ENCODE peak calls at places on chromosome 3, in four cellular contexts. G is GM12878, I is HepG2, U is H1. Y is an unnamed sample. For H3K4me1, the result is how much of the 10 kb centered on the place peaks cover.

GRCh38 chr3:112128843-112129727 is 4.0 kb downstream of the GCSAM start:
- DNase-seq in G (no peak), I (no peak), U (no peak), Y (no peak)

GRCh38 chr3:7203969-7204847 is 343.3 kb downstream of the GRM7 start:
- DNase-seq in G (no peak), I (no peak), U (no peak), Y (no peak)

GRCh38 chr3:148433665-148434064 is 264.0 kb upstream of the AGTR1 start:
- DNase-seq in G (no peak), I (no peak), U (no peak), Y (no peak)

GRCh38 chr3:24641628-24642027 is 147.0 kb upstream of the THRB start:
- DNase-seq in G (no peak), I (no peak), U (no peak), Y (no peak)

GRCh38 chr3:196537319-196537984 is 22.3 kb upstream of the SMCO1 start:
- DNase-seq in G (no peak), I (no peak), U (no peak), Y (no peak)

GRCh38 chr3:160409812-160410610 is 10.6 kb downstream of the SMC4 start:
- DNase-seq in G (no peak), I (no peak), U (no peak), Y (no peak)

GRCh38 chr3:181921220-181921619 is 209.5 kb downstream of the SOX2 start:
- DNase-seq in G (peak), I (no peak), U (no peak), Y (no peak)

GRCh38 chr3:171745577-171746319 is 64.5 kb downstream of the PLD1 start:
- DNase-seq in G (no peak), I (no peak), U (no peak), Y (no peak)

GRCh38 chr3:140164922-140165590 is 230.1 kb downstream of the CLSTN2 start:
- DNase-seq in G (no peak), I (no peak), U (no peak), Y (no peak)

GRCh38 chr3:120852412-120852811 is 55.6 kb upstream of the STXBP5L start:
- DNase-seq in G (no peak), I (no peak), U (no peak), Y (no peak)

GRCh38 chr3:12961007-12961725 is 112.1 kb downstream of the IQSEC1 start:
- DNase-seq in G (no peak), I (no peak), U (no peak), Y (no peak)

GRCh38 chr3:187456268-187456667 is 88.1 kb downstream of the RTP4 start:
- DNase-seq in G (no peak), I (no peak), U (no peak), Y (no peak)

GRCh38 chr3:188170461-188171459 is 16.8 kb downstream of the LPP start:
- DNase-seq in G (no peak), I (peak), U (no peak), Y (no peak)

GRCh38 chr3:6287063-6287462 is 573.9 kb upstream of the GRM7 start:
- DNase-seq in G (no peak), I (no peak), U (no peak), Y (no peak)

GRCh38 chr3:10762611-10763247 is 53.3 kb upstream of the SLC6A11 start:
- DNase-seq in G (no peak), I (no peak), U (no peak), Y (no peak)

GRCh38 chr3:173887888-173888287 is 490.3 kb downstream of the NLGN1 start:
- DNase-seq in G (no peak), I (no peak), U (no peak), Y (no peak)

GRCh38 chr3:29420106-29420505 is 139.2 kb downstream of the RBMS3 start:
- DNase-seq in G (no peak), I (no peak), U (no peak), Y (no peak)

GRCh38 chr3:100492059-100492809 is at the start of gene TMEM45A:
- DNase-seq in G (peak), I (peak), U (peak), Y (peak)

GRCh38 chr3:183158552-183159006 is 4.0 kb downstream of the LAMP3 start:
- DNase-seq in G (peak), I (no peak), U (no peak), Y (no peak)

GRCh38 chr3:12895391-12896205 is 54.2 kb upstream of the RPL32 start:
- DNase-seq in G (no peak), I (no peak), U (no peak), Y (no peak)

GRCh38 chr3:150737874-150738679 is 24.9 kb downstream of the SIAH2 start:
- DNase-seq in G (peak), I (peak), U (no peak), Y (no peak)

GRCh38 chr3:72768976-72769375 is 79.3 kb downstream of the SHQ1 start:
- DNase-seq in G (no peak), I (no peak), U (no peak), Y (no peak)

GRCh38 chr3:132332082-132332964 is 15.1 kb downstream of the ACP3 start:
- DNase-seq in G (no peak), I (no peak), U (no peak), Y (no peak)

GRCh38 chr3:29152379-29152778 is 128.5 kb upstream of the RBMS3 start:
- DNase-seq in G (no peak), I (no peak), U (no peak), Y (no peak)

GRCh38 chr3:28191363-28191762 is 50.1 kb upstream of the CMC1 start:
- DNase-seq in G (no peak), I (no peak), U (no peak), Y (no peak)

GRCh38 chr3:135851201-135852061 is 114.1 kb upstream of the PPP2R3A start:
- DNase-seq in G (no peak), I (no peak), U (no peak), Y (no peak)

DNA sequence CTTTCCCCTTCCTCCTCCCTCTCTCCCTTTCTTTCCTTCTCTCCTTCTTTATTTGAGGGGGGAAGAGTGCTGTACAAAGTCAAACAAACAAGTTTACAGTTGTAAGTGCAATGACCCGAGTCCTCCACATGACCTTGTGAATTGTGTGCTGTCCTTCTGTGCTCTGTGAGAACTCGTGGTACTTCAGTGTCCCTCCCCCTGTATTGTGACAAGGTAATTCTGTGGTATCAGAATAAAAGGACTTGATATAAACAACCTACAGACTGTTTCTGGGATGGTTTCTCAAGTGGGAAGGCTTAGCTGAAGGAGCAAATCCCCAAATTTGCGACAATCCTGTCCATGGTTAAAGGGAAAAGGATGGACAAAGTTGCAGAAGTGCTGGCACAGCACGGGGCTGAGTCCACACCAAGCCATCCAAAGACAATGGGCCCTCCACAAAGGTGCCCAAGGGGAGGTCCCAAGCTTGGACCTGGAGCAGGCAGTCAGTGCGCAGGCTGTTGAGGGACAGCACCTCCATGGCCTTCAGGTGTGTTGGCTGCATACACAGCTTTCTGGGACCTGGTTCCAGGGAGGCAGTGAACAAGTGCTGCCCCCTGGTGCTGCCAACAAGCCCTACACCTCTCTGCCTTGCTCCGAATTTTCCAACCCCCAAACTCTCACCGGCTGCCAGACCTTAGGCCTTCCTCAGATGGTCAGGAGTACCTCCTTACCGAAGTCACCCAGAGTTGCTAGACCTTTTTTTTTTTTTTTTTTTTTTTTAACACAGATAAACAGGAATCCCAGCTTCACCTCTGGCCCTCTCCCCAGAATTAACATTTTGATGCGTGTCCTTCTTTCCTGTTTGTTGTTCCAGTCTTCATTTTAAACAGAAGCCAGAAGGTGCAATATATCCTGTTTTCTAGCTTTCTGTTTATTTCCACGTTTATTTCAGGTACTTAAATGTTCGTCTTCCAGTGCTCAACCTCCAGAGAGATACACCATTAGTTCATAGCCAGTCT is 2.6 kb upstream of the APEH start:
- DNase-seq in G (peak), I (peak), U (peak), Y (peak)
- TF ChIP-seq ZNF274 in G (no peak), I (peak), U (no peak), Y (no peak)

GRCh38 chr3:42654331-42655201 is 1.1 kb downstream of the ZBTB47 start:
- DNase-seq in G (no peak), I (peak), U (peak), Y (peak)
- TF ChIP-seq SUZ12 in G (no peak), I (no peak), U (no peak), Y (no peak)

DNA sequence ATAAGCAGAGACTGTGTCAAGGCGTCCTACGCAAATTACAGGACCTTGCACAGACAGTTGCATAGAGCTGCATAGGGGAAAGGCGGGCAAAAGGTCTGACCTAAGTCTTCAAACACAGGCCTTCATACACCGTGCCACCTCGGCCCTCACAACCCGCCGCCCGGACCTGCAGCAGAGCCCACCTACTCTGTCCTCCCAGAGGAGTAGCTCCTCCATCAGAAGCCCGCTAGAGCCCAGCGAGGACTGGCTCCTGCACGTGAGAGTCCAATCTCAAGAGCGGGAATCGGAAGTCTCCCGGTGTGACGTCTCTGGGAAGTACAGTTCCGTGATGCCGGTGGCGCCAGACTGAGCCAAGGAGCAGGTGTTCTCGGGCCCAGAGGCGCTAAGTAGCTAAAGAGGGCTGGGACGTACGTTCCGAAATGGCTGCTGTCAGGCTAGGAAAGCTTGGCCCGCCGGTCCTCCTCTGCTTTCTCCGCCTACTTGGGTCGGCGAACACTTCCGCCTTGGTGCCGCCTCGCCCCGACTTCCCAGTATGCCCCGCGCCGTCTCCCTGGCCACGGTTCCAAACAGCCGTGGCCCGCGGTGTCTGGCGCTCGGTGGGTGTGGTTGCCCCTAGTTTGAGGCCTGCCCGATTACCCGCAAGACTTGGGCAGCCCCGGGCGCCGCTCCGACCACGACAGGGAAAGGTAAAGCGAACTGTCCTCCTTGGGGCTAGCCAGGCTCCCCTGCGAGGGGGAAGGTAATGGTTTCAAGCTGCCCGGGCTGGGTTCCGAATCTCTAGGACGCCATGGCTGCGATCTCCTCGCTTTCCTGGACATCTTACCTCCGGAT is at the start of the genes ASTE1 and NEK11:
- DNase-seq in G (peak), I (peak), U (peak), Y (peak)
- H3K4me1 ChIP-seq in G (under half), I (under half), U (under half), Y (under half)

GRCh38 chr3:45546636-45547201 is 47.8 kb upstream of the LIMD1 start:
- DNase-seq in G (no peak), I (peak), U (peak), Y (peak)
- TF ChIP-seq ZNF274 in G (no peak), I (no peak), U (no peak), Y (no peak)

DNA sequence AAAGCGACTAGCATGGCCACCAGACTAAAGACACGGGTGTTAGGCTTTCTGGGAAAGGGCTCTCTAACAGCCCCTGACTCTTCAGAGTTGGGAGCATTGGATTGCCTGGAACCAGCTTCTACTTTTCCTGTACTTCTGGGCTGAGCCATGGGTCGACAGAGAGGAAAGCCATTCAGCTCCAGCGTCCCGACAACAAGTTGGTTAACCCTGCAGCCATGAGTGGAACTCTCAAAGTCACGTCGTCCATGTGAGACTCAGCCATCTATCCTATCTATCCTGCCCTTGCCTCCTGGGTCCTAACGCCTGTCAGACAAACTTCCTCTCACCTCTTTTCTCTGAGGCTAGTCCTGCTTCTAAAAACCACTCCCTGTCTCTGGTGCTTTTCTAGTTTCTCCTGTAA is 32.6 kb upstream of the TBC1D5 start:
- DNase-seq in G (no peak), I (no peak), U (no peak), Y (no peak)
- TF ChIP-seq SUZ12 in G (no peak), I (no peak), U (no peak), Y (no peak)

GRCh38 chr3:152313914-152314313 is 45.2 kb downstream of the MBNL1 start:
- DNase-seq in G (no peak), I (no peak), U (no peak), Y (no peak)
- H3K4me1 ChIP-seq in G (under half), I (under half), U (under half), Y (under half)

GRCh38 chr3:14760185-14760584 is 58.6 kb upstream of the FGD5 start:
- DNase-seq in G (no peak), I (no peak), U (no peak), Y (no peak)

GRCh38 chr3:14758893-14759292 is 59.9 kb upstream of the FGD5 start:
- DNase-seq in G (no peak), I (no peak), U (no peak), Y (no peak)

GRCh38 chr3:14761121-14761672 is 57.6 kb upstream of the FGD5 start:
- DNase-seq in G (no peak), I (no peak), U (no peak), Y (no peak)

GRCh38 chr3:14758297-14758696 is 60.5 kb upstream of the FGD5 start:
- DNase-seq in G (no peak), I (no peak), U (no peak), Y (no peak)

DNA sequence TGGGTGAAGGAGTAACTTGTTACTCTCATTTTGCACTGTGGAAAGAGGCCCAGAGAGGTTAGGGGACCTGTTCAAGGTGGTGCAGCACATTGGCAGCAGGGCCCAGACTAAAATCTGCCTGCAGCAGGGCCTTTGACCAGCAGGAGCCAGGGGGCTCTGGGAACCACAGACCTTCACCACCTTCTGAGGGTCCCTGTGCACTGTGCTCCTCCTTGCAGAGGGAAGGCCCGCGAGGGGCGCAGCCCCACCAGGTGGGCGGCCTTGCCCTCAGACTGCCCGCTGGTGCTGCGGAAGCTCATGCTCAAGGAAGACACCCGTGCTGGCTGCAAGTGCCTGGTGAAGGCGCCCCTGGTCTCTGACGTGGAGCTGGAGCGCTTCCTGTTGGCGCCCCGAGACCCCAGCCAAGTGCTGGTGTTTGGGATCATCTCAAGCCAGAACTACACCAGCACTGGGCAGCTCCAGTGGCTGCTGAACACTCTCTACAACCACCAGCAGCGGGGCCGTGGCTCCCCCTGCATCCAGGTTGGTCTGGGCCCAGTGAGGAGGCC is 61.5 kb upstream of the FGD5 start:
- DNase-seq in G (no peak), I (no peak), U (no peak), Y (no peak)
- TF ChIP-seq ZNF274 in G (no peak), I (no peak), U (no peak), Y (no peak)

GRCh38 chr3:20573175-20573574 is 387.2 kb upstream of the SGO1 start:
- DNase-seq in G (no peak), I (no peak), U (no peak), Y (no peak)

GRCh38 chr3:20576228-20576627 is 390.2 kb upstream of the SGO1 start:
- DNase-seq in G (no peak), I (no peak), U (no peak), Y (no peak)

GRCh38 chr3:20572473-20572872 is 386.5 kb upstream of the SGO1 start:
- DNase-seq in G (no peak), I (no peak), U (no peak), Y (no peak)

GRCh38 chr3:20575153-20575552 is 389.1 kb upstream of the SGO1 start:
- DNase-seq in G (no peak), I (no peak), U (no peak), Y (no peak)

DNA sequence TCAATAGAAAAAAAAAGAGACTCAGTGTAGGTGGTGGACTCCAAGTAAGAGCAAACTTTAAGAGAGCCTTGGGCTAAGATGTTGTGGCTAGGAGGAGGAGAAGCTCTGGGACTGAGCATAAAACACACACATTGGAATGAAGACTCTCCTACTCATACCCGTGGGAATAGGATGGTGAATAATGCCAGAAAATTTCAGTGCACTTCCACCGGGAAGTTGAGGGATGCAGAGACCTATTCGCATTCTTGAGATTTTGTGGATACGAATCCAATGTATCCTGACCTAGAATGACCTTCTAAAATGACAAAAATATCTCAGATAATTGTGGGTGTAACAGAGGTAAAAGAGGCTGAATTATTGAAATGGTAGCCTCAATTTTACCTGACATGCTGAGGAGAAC is 388.7 kb upstream of the SGO1 start:
- DNase-seq in G (no peak), I (no peak), U (no peak), Y (no peak)
- TF ChIP-seq SUZ12 in G (no peak), I (no peak), U (no peak), Y (no peak)

Y was measured in NT2/D1.